ENCODE peak calls at places on chromosomes 13 and 19, in nine cellular contexts. W is aorta; Q is amygdala; B is LHCN-M2; L is psoas muscle; Z is activated naive CD8-positive, alpha-beta T cell treated with anti-CD3 and anti-CD28 coated beads for 36 hours; K is stimulated activated CD8-positive, alpha-beta memory T cell treated with anti-CD3 and anti-CD28 coated beads, Interleukin-4, amount 100 ng/mL, for 1 hour; J is NCI-H748 treated with DMSO at 0.1 percent for 48 hours; D is neuronal stem cell. A is an unnamed sample.

GRCh38 chr13:112740502-112741131 is 50.8 kb downstream of the ATP11A start:
- DNase-seq in L (peak; percentile 80), Q (no peak), D (no peak), Z (no peak), W (peak; percentile 62), B (peak; percentile 61), K (no peak), J (no peak), A (peak; percentile 50)

GRCh38 chr19:16368385-16369305 is 44.0 kb downstream of the KLF2 start:
- DNase-seq in W (peak; percentile 41), D (no peak), K (no peak), J (no peak), B (no peak), Z (no peak), Q (no peak), L (no peak), A (peak; percentile 65)

GRCh38 chr19:47511681-47512080 is 3.2 kb downstream of the NAPA start:
- DNase-seq in K (no peak), Q (no peak), Z (no peak), J (no peak), D (no peak), L (peak; percentile 60), W (no peak), B (peak; percentile 91), A (peak; percentile 36)

GRCh38 chr19:36963262-36963661 is 47.1 kb downstream of the ZNF568 start:
- DNase-seq in K (no peak), W (no peak), B (peak; percentile 98), J (peak; percentile 62), Z (no peak), Q (no peak), L (no peak), D (no peak), A (no peak)

GRCh38 chr19:1026189-1027019 is at the start of gene CNN2:
- DNase-seq in W (peak; percentile 89), K (no peak), Z (peak; percentile 81), B (peak; percentile 59), J (no peak), Q (no peak), L (peak; percentile 80), D (peak; percentile 83), A (peak; percentile 83)

GRCh38 chr13:28553971-28554370 is 59.0 kb upstream of the FLT1 start:
- DNase-seq in Z (no peak), D (no peak), B (no peak), Q (no peak), J (no peak), K (no peak), W (no peak), L (no peak), A (no peak)

GRCh38 chr19:14310055-14310454 is 71.2 kb upstream of the ADGRE5 start:
- DNase-seq in B (no peak), L (no peak), W (no peak), Q (no peak), D (no peak), K (no peak), Z (no peak), J (no peak), A (no peak)

GRCh38 chr19:28130066-28130511 is 1082.9 kb downstream of the UQCRFS1 start:
- DNase-seq in D (no peak), Q (no peak), L (no peak), B (no peak), K (no peak), J (no peak), Z (no peak), W (no peak), A (no peak)

GRCh38 chr13:34124912-34125311 is 307.0 kb downstream of the RFC3 start:
- DNase-seq in Z (no peak), K (no peak), W (no peak), D (no peak), B (no peak), J (peak; percentile 99), L (no peak), Q (no peak), A (no peak)

GRCh38 chr19:23957660-23958281 is 43.1 kb downstream of the ZNF726 start:
- DNase-seq in B (peak; percentile 76), D (no peak), W (no peak), Q (no peak), K (no peak), J (peak; percentile 73), Z (no peak), L (no peak), A (no peak)

GRCh38 chr19:47013041-47013517 is 6.6 kb upstream of the NPAS1 start:
- DNase-seq in J (peak; percentile 72), D (no peak), L (peak; percentile 82), Z (peak; percentile 62), B (peak; percentile 62), Q (peak; percentile 47), W (peak; percentile 80), K (peak; percentile 44), A (peak; percentile 97)

GRCh38 chr19:4350111-4350510 is 6.7 kb downstream of the MPND start:
- DNase-seq in J (no peak), B (no peak), L (no peak), Z (no peak), K (no peak), D (no peak), Q (no peak), W (no peak), A (no peak)

GRCh38 chr13:84097148-84097547 is 214.9 kb upstream of the SLITRK1 start:
- DNase-seq in Q (no peak), L (no peak), K (no peak), W (no peak), J (no peak), B (no peak), Z (no peak), D (no peak), A (no peak)

GRCh38 chr13:111526922-111527321 is 206.5 kb downstream of the TEX29 start:
- DNase-seq in Z (no peak), D (no peak), W (no peak), L (no peak), B (no peak), J (no peak), Q (no peak), K (no peak), A (no peak)

GRCh38 chr19:39363909-39364457 is 21.8 kb downstream of the SAMD4B start:
- DNase-seq in W (no peak), L (peak; percentile 50), K (no peak), Z (no peak), B (no peak), D (no peak), Q (peak; percentile 59), J (no peak), A (no peak)

GRCh38 chr13:50577806-50578205 is 265.7 kb downstream of the DLEU7 start:
- DNase-seq in Q (no peak), Z (no peak), B (no peak), J (no peak), W (no peak), K (no peak), D (no peak), L (no peak), A (no peak)

GRCh38 chr19:8393871-8394250 is 3.7 kb downstream of the RAB11B start:
- DNase-seq in J (no peak), Z (no peak), W (no peak), Q (peak; percentile 66), D (no peak), L (no peak), B (no peak), K (no peak), A (no peak)

GRCh38 chr19:14563590-14563926 is 8.3 kb downstream of the NDUFB7 start:
- DNase-seq in K (no peak), Z (no peak), J (no peak), Q (no peak), B (no peak), W (no peak), L (no peak), D (no peak), A (peak; percentile 74)

GRCh38 chr13:94322925-94323324 is 156.6 kb downstream of the DCT start:
- DNase-seq in L (no peak), B (no peak), Z (no peak), J (no peak), K (no peak), D (no peak), W (no peak), Q (no peak), A (no peak)

GRCh38 chr19:720691-721160 is 12.0 kb downstream of the PALM start:
- DNase-seq in D (no peak), Q (peak; percentile 27), J (no peak), W (no peak), B (no peak), L (no peak), Z (no peak), K (no peak), A (no peak)

GRCh38 chr13:26561636-26562537 is 4.4 kb downstream of the WASF3 start:
- DNase-seq in K (no peak), D (peak; percentile 41), L (no peak), Q (no peak), B (peak; percentile 39), Z (no peak), W (no peak), J (no peak), A (peak; percentile 39)

GRCh38 chr19:3722443-3723109 is 14.4 kb downstream of the TJP3 start:
- DNase-seq in W (no peak), K (no peak), J (no peak), Z (no peak), L (no peak), B (no peak), D (no peak), Q (no peak), A (no peak)

GRCh38 chr19:781800-782194 is 15.5 kb upstream of the PTBP1 start:
- DNase-seq in B (no peak), K (no peak), L (peak; percentile 5), J (no peak), Z (no peak), D (no peak), Q (no peak), W (no peak), A (no peak)

GRCh38 chr19:5326545-5326944 is 14.1 kb downstream of the PTPRS start:
- DNase-seq in Z (no peak), K (no peak), L (no peak), B (no peak), D (no peak), J (no peak), Q (no peak), W (no peak), A (no peak)

GRCh38 chr13:111913790-111914189 is 153.2 kb upstream of the SOX1 start:
- DNase-seq in J (no peak), K (no peak), D (no peak), Z (no peak), W (no peak), L (no peak), Q (no peak), B (no peak), A (no peak)

GRCh38 chr19:36409841-36410240 is 8.6 kb downstream of the ZFP82 start:
- DNase-seq in K (no peak), B (no peak), L (no peak), J (no peak), D (no peak), W (no peak), Z (no peak), Q (no peak), A (no peak)

GRCh38 chr19:31348416-31349159 is 648 bp downstream of the TSHZ3 start:
- DNase-seq in L (peak; percentile 41), J (no peak), D (no peak), W (no peak), K (no peak), Q (no peak), B (peak; percentile 27), Z (no peak), A (no peak)

GRCh38 chr13:42819712-42820111 is 38.3 kb downstream of the FAM216B start:
- DNase-seq in K (no peak), W (no peak), D (no peak), Z (no peak), Q (no peak), B (no peak), J (no peak), L (no peak), A (no peak)

GRCh38 chr19:5690955-5691204 is 785 bp downstream of the RPL36 start:
- DNase-seq in D (no peak), Q (no peak), Z (no peak), W (no peak), B (no peak), K (no peak), J (no peak), L (no peak), A (no peak)

GRCh38 chr19:58584498-58585441 is 11.6 kb upstream of the MZF1 start:
- DNase-seq in B (no peak), L (no peak), W (no peak), Q (no peak), K (no peak), Z (no peak), J (no peak), D (no peak), A (no peak)

GRCh38 chr19:18506545-18506944 is 15.3 kb downstream of the ELL start:
- DNase-seq in W (no peak), Q (no peak), Z (no peak), B (no peak), K (no peak), J (no peak), D (no peak), L (no peak), A (no peak)

A was measured in left lung.